ENCODE peak calls at places on chromosomes 3 and 15, in ten cellular contexts. One of them, this sample, is unnamed.

GRCh38 chr3:72368331-72368975 is 479.8 kb downstream of the SHQ1 start:
- DNase-seq in cerebellar cortex: peak
- DNase-seq in stimulated activated naive B cell treated with anti-CD40 and anti-IgM and Interleukin-4, amounts not matched to agents 10 μg/mL and 1 μg/mL and 100 μg/mL, for 72 hours: no peak
- DNase-seq in GM19239: no peak
- DNase-seq in HFFc6: no peak
- DNase-seq in uterus: no peak
- DNase-seq in right lobe of liver: no peak
- DNase-seq in HuH-7.5: no peak
- DNase-seq in GM12865: no peak
- DNase-seq in NCI-H1436: no peak
- DNase-seq in this sample: no peak

GRCh38 chr3:126567696-126568438 is 9.1 kb upstream of the C3orf22 start:
- DNase-seq in uterus: no peak
- DNase-seq in cerebellar cortex: peak
- DNase-seq in HFFc6: no peak
- DNase-seq in NCI-H1436: no peak
- DNase-seq in GM12865: no peak
- DNase-seq in stimulated activated naive B cell treated with anti-CD40 and anti-IgM and Interleukin-4, amounts not matched to agents 10 μg/mL and 1 μg/mL and 100 μg/mL, for 72 hours: no peak
- DNase-seq in GM19239: no peak
- DNase-seq in HuH-7.5: no peak
- DNase-seq in right lobe of liver: peak
- DNase-seq in this sample: peak

GRCh38 chr3:150419959-150420358 is 11.9 kb downstream of the TSC22D2 start:
- DNase-seq in stimulated activated naive B cell treated with anti-CD40 and anti-IgM and Interleukin-4, amounts not matched to agents 10 μg/mL and 1 μg/mL and 100 μg/mL, for 72 hours: no peak
- DNase-seq in uterus: no peak
- DNase-seq in HFFc6: no peak
- DNase-seq in NCI-H1436: no peak
- DNase-seq in GM19239: no peak
- DNase-seq in HuH-7.5: no peak
- DNase-seq in right lobe of liver: no peak
- DNase-seq in GM12865: no peak
- DNase-seq in cerebellar cortex: no peak
- DNase-seq in this sample: no peak

GRCh38 chr15:39497016-39497758 is 83.7 kb upstream of the THBS1 start:
- DNase-seq in GM12865: no peak
- DNase-seq in NCI-H1436: no peak
- DNase-seq in cerebellar cortex: peak
- DNase-seq in GM19239: no peak
- DNase-seq in right lobe of liver: no peak
- DNase-seq in HuH-7.5: no peak
- DNase-seq in uterus: no peak
- DNase-seq in stimulated activated naive B cell treated with anti-CD40 and anti-IgM and Interleukin-4, amounts not matched to agents 10 μg/mL and 1 μg/mL and 100 μg/mL, for 72 hours: no peak
- DNase-seq in HFFc6: no peak
- DNase-seq in this sample: no peak

GRCh38 chr3:16319307-16319706 is 54.3 kb downstream of the OXNAD1 start:
- DNase-seq in NCI-H1436: no peak
- DNase-seq in GM19239: no peak
- DNase-seq in GM12865: peak
- DNase-seq in uterus: no peak
- DNase-seq in HFFc6: no peak
- DNase-seq in right lobe of liver: no peak
- DNase-seq in cerebellar cortex: no peak
- DNase-seq in HuH-7.5: no peak
- DNase-seq in stimulated activated naive B cell treated with anti-CD40 and anti-IgM and Interleukin-4, amounts not matched to agents 10 μg/mL and 1 μg/mL and 100 μg/mL, for 72 hours: no peak
- DNase-seq in this sample: peak

GRCh38 chr3:193883551-193883950 is 252.4 kb upstream of the HES1 start:
- DNase-seq in GM12865: no peak
- DNase-seq in cerebellar cortex: no peak
- DNase-seq in GM19239: no peak
- DNase-seq in stimulated activated naive B cell treated with anti-CD40 and anti-IgM and Interleukin-4, amounts not matched to agents 10 μg/mL and 1 μg/mL and 100 μg/mL, for 72 hours: no peak
- DNase-seq in uterus: no peak
- DNase-seq in NCI-H1436: no peak
- DNase-seq in right lobe of liver: no peak
- DNase-seq in HFFc6: no peak
- DNase-seq in HuH-7.5: no peak
- DNase-seq in this sample: no peak

GRCh38 chr15:99951471-99951870 is 218.2 kb upstream of the LYSMD4 start:
- DNase-seq in uterus: no peak
- DNase-seq in HFFc6: no peak
- DNase-seq in HuH-7.5: no peak
- DNase-seq in GM12865: no peak
- DNase-seq in NCI-H1436: no peak
- DNase-seq in right lobe of liver: no peak
- DNase-seq in stimulated activated naive B cell treated with anti-CD40 and anti-IgM and Interleukin-4, amounts not matched to agents 10 μg/mL and 1 μg/mL and 100 μg/mL, for 72 hours: no peak
- DNase-seq in GM19239: no peak
- DNase-seq in cerebellar cortex: no peak
- DNase-seq in this sample: no peak

GRCh38 chr15:87954783-87955182 is 301.8 kb downstream of the NTRK3 start:
- DNase-seq in GM12865: no peak
- DNase-seq in stimulated activated naive B cell treated with anti-CD40 and anti-IgM and Interleukin-4, amounts not matched to agents 10 μg/mL and 1 μg/mL and 100 μg/mL, for 72 hours: no peak
- DNase-seq in HuH-7.5: no peak
- DNase-seq in right lobe of liver: no peak
- DNase-seq in uterus: no peak
- DNase-seq in cerebellar cortex: no peak
- DNase-seq in HFFc6: no peak
- DNase-seq in NCI-H1436: no peak
- DNase-seq in GM19239: no peak
- DNase-seq in this sample: no peak

GRCh38 chr3:105904683-105905320 is 36.0 kb upstream of the CBLB start:
- DNase-seq in HuH-7.5: no peak
- DNase-seq in right lobe of liver: no peak
- DNase-seq in uterus: no peak
- DNase-seq in NCI-H1436: no peak
- DNase-seq in stimulated activated naive B cell treated with anti-CD40 and anti-IgM and Interleukin-4, amounts not matched to agents 10 μg/mL and 1 μg/mL and 100 μg/mL, for 72 hours: no peak
- DNase-seq in HFFc6: no peak
- DNase-seq in GM12865: no peak
- DNase-seq in GM19239: no peak
- DNase-seq in cerebellar cortex: no peak
- DNase-seq in this sample: no peak

GRCh38 chr3:8629151-8630021 is 15.2 kb downstream of the SSUH2 start:
- DNase-seq in HuH-7.5: peak
- DNase-seq in right lobe of liver: no peak
- DNase-seq in stimulated activated naive B cell treated with anti-CD40 and anti-IgM and Interleukin-4, amounts not matched to agents 10 μg/mL and 1 μg/mL and 100 μg/mL, for 72 hours: peak
- DNase-seq in uterus: no peak
- DNase-seq in cerebellar cortex: no peak
- DNase-seq in GM12865: peak
- DNase-seq in NCI-H1436: no peak
- DNase-seq in HFFc6: peak
- DNase-seq in GM19239: no peak
- DNase-seq in this sample: peak